ENCODE peak calls at places on chromosomes 5 and 9, in four cellular contexts. One of them, this sample, is unnamed.

GRCh38 chr9:33263131-33263935 is 1.2 kb downstream of the BAG1 start:
- DNase-seq in GM12878: no peak
- DNase-seq in HepG2: peak
- DNase-seq in SK-N-SH: peak
- DNase-seq in this sample: no peak

GRCh38 chr5:3954189-3954588 is 358.6 kb downstream of the IRX1 start:
- DNase-seq in SK-N-SH: no peak
- DNase-seq in HepG2: no peak
- DNase-seq in GM12878: no peak
- DNase-seq in this sample: no peak

GRCh38 chr9:127049044-127049443 is 73.4 kb downstream of the ANGPTL2 start:
- DNase-seq in HepG2: no peak
- DNase-seq in GM12878: peak
- DNase-seq in SK-N-SH: no peak
- DNase-seq in this sample: no peak

GRCh38 chr9:106869028-106869427 is 6.1 kb downstream of the ZNF462 start:
- DNase-seq in SK-N-SH: no peak
- DNase-seq in HepG2: no peak
- DNase-seq in GM12878: no peak
- DNase-seq in this sample: no peak

GRCh38 chr9:114777841-114778240 is 28.0 kb downstream of the TNFSF15 start:
- DNase-seq in SK-N-SH: no peak
- DNase-seq in GM12878: no peak
- DNase-seq in HepG2: no peak
- DNase-seq in this sample: no peak

GRCh38 chr5:181221105-181221791 is 1.8 kb upstream of the TRIM41 start:
- DNase-seq in GM12878: peak
- DNase-seq in SK-N-SH: no peak
- DNase-seq in HepG2: no peak
- DNase-seq in this sample: no peak

GRCh38 chr5:669111-669841 is 23.9 kb downstream of the TPPP start:
- DNase-seq in HepG2: peak
- DNase-seq in GM12878: no peak
- DNase-seq in SK-N-SH: peak
- DNase-seq in this sample: peak

GRCh38 chr5:181281984-181282316 is 21.0 kb upstream of the TRIM52 start:
- DNase-seq in SK-N-SH: no peak
- DNase-seq in GM12878: no peak
- DNase-seq in HepG2: no peak
- DNase-seq in this sample: peak

GRCh38 chr5:59390074-59390659 is 503.4 kb downstream of the PDE4D start:
- DNase-seq in SK-N-SH: no peak
- DNase-seq in GM12878: no peak
- DNase-seq in HepG2: peak
- DNase-seq in this sample: peak

GRCh38 chr5:56900858-56901578 is 8.4 kb upstream of the SETD9 start:
- DNase-seq in SK-N-SH: peak
- DNase-seq in HepG2: peak
- DNase-seq in GM12878: no peak
- DNase-seq in this sample: peak

GRCh38 chr5:130528474-130528873 is 624.2 kb downstream of the CHSY3 start:
- DNase-seq in GM12878: no peak
- DNase-seq in HepG2: no peak
- DNase-seq in SK-N-SH: no peak
- DNase-seq in this sample: no peak

GRCh38 chr9:83986765-83987401 is 6.3 kb downstream of the RMI1 start:
- DNase-seq in GM12878: no peak
- DNase-seq in SK-N-SH: no peak
- DNase-seq in HepG2: peak
- DNase-seq in this sample: peak

GRCh38 chr9:4573634-4574391 is 83.5 kb downstream of the SLC1A1 start:
- DNase-seq in HepG2: no peak
- DNase-seq in SK-N-SH: no peak
- DNase-seq in GM12878: no peak
- DNase-seq in this sample: no peak

GRCh38 chr9:21656776-21657637 is 145.4 kb upstream of the MTAP start:
- DNase-seq in GM12878: no peak
- DNase-seq in SK-N-SH: no peak
- DNase-seq in HepG2: no peak
- DNase-seq in this sample: no peak

GRCh38 chr9:15509931-15510788 is 610 bp downstream of the PSIP1 start:
- DNase-seq in GM12878: no peak
- DNase-seq in HepG2: peak
- DNase-seq in SK-N-SH: peak
- DNase-seq in this sample: peak

GRCh38 chr5:64887910-64888309 is 119.2 kb downstream of the CWC27 start:
- DNase-seq in GM12878: no peak
- DNase-seq in HepG2: no peak
- DNase-seq in SK-N-SH: no peak
- DNase-seq in this sample: no peak

GRCh38 chr9:18942801-18943200 is 90.2 kb downstream of the SAXO1 start:
- DNase-seq in GM12878: no peak
- DNase-seq in SK-N-SH: no peak
- DNase-seq in HepG2: no peak
- DNase-seq in this sample: no peak

GRCh38 chr9:91489391-91489899 is 65.8 kb upstream of the NFIL3 start:
- DNase-seq in GM12878: no peak
- DNase-seq in SK-N-SH: no peak
- DNase-seq in HepG2: no peak
- DNase-seq in this sample: no peak

GRCh38 chr5:137997726-137998213 is 35.1 kb downstream of the FAM13B start:
- DNase-seq in HepG2: peak
- DNase-seq in GM12878: peak
- DNase-seq in SK-N-SH: no peak
- DNase-seq in this sample: no peak

GRCh38 chr5:137037848-137038247 is 461.3 kb downstream of the SPOCK1 start:
- DNase-seq in SK-N-SH: no peak
- DNase-seq in HepG2: no peak
- DNase-seq in GM12878: no peak
- DNase-seq in this sample: no peak

GRCh38 chr9:121278535-121279169 is 10.7 kb downstream of the GSN start:
- DNase-seq in GM12878: peak
- DNase-seq in SK-N-SH: peak
- DNase-seq in HepG2: no peak
- DNase-seq in this sample: peak

GRCh38 chr5:56659991-56660390 is 155.4 kb upstream of the MAP3K1 start:
- DNase-seq in SK-N-SH: no peak
- DNase-seq in HepG2: no peak
- DNase-seq in GM12878: no peak
- DNase-seq in this sample: no peak

GRCh38 chr5:132224721-132225120 is 2.9 kb downstream of the P4HA2 start:
- DNase-seq in HepG2: no peak
- DNase-seq in SK-N-SH: no peak
- DNase-seq in GM12878: no peak
- DNase-seq in this sample: no peak

GRCh38 chr5:38466444-38467189 is 89.8 kb downstream of the LIFR start:
- DNase-seq in SK-N-SH: no peak
- DNase-seq in HepG2: no peak
- DNase-seq in GM12878: no peak
- DNase-seq in this sample: peak
- TF ChIP-seq FOXM1 in SK-N-SH: no peak
- TF ChIP-seq FOXM1 in HepG2: no peak
- TF ChIP-seq FOXM1 in GM12878: no peak
- TF ChIP-seq FOXM1 in this sample: no peak

DNA sequence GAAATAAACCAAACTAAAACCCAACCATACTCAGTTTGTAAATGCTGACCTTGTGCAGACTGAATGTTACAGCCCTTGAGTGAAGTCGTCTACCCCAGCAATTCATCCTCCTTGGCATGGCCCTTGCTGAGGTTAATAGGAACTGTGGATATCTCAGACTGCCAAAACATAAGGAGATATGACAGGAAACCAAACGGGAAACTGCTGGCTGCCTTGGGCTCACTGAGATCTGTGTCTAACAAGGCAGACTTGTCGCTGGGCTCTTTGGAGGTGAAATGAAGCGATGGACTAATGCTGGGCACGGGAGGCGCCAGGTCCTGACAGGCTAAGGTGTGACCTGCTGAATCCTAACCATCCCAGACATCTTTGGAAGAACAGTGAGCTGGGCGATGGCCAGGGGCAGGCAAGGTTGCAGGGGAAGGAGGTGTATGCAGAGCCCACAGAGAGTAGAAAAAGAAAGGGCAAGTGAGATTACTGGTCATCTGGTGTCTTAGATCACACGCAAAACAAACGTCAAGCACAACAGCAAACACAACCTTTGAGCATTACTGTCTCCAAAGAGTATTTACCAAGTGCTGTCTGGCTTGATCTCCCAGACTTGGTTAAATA is 44.6 kb upstream of the ALDH1A1 start:
- DNase-seq in SK-N-SH: no peak
- DNase-seq in GM12878: no peak
- DNase-seq in HepG2: peak
- DNase-seq in this sample: no peak
- TF ChIP-seq REST in SK-N-SH: no peak
- TF ChIP-seq REST in GM12878: no peak
- TF ChIP-seq REST in HepG2: peak
- TF ChIP-seq REST in this sample: no peak

GRCh38 chr5:172573115-172573882 is 67.8 kb upstream of the NEURL1B start:
- DNase-seq in SK-N-SH: no peak
- DNase-seq in GM12878: no peak
- DNase-seq in HepG2: no peak
- DNase-seq in this sample: no peak

GRCh38 chr5:172572440-172572839 is 68.6 kb upstream of the NEURL1B start:
- DNase-seq in HepG2: no peak
- DNase-seq in GM12878: no peak
- DNase-seq in SK-N-SH: no peak
- DNase-seq in this sample: no peak

GRCh38 chr5:172571413-172571812 is 69.7 kb upstream of the NEURL1B start:
- DNase-seq in GM12878: no peak
- DNase-seq in HepG2: no peak
- DNase-seq in SK-N-SH: no peak
- DNase-seq in this sample: no peak

GRCh38 chr5:172570594-172571334 is 70.3 kb upstream of the NEURL1B start:
- DNase-seq in SK-N-SH: no peak
- DNase-seq in HepG2: no peak
- DNase-seq in GM12878: no peak
- DNase-seq in this sample: no peak

GRCh38 chr5:172571892-172572291 is 69.2 kb upstream of the NEURL1B start:
- DNase-seq in GM12878: no peak
- DNase-seq in HepG2: no peak
- DNase-seq in SK-N-SH: no peak
- DNase-seq in this sample: no peak
- TF ChIP-seq FOXM1 in GM12878: no peak
- TF ChIP-seq FOXM1 in HepG2: no peak
- TF ChIP-seq FOXM1 in SK-N-SH: no peak
- TF ChIP-seq FOXM1 in this sample: no peak

DNA sequence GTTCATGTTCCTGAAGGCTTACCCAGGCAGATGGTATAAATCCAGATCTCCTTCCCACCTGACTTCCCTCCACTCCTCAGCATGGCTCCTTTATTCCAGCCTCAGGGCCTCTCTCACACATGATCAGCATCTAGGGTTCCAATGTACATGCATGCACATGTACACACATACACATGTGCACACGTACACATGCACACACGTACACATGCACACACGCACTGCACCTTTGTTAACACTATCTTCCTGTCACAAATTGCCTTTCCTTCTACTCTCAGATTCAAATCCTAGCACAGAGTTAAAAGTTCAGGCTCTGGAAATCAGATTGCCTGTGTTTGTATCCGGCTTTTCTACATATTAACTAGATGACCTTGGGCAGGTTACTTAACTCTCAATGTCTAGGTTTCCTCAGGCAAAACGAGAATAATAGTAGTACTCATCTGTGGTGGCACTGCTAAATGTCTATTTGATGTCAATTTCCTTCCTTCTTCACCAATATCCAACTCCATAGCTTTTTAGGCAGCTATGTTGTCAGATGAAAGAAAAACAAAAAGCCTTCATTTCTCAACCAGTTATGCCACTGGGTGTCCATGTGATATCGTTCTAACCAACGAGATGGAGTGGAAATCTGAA is 12.8 kb upstream of the SELENOP start:
- DNase-seq in HepG2: peak
- DNase-seq in GM12878: no peak
- DNase-seq in SK-N-SH: no peak
- DNase-seq in this sample: no peak
- TF ChIP-seq REST in HepG2: peak
- TF ChIP-seq REST in GM12878: no peak
- TF ChIP-seq REST in SK-N-SH: no peak
- TF ChIP-seq REST in this sample: no peak

DNA sequence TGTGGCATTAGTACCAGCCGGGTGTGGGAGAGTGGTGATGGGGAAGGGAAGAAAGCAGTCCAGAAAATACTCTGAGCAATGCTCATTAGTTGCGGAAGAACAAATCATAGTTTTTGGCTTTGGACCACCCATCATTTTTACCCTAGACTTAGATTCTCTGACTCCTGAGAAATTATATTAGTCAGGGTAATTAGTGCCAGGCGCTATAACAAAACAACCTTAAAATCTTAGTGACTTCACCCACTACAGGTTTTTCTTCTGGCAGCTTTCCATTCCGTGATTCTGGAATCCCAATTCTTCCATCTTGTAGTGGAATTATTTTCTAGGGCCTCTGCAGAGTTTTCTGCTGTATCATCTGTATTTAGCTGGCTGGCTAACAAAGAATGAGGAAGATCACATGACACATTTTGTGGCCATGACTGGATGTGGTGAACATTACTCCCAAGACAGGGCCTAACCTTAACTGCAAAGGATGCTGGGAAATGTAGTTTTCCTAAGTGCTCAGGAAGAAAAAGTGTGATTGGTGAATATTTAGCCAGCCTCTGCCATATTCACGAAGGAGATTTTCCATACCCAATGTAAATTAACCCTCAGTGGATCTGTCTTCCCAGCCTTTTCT is 373.0 kb upstream of the MEF2C start:
- DNase-seq in GM12878: no peak
- DNase-seq in HepG2: no peak
- DNase-seq in SK-N-SH: no peak
- DNase-seq in this sample: peak
- TF ChIP-seq FOXM1 in GM12878: no peak
- TF ChIP-seq FOXM1 in HepG2: no peak
- TF ChIP-seq FOXM1 in SK-N-SH: no peak
- TF ChIP-seq FOXM1 in this sample: no peak

GRCh38 chr5:24905123-24905522 is 260.3 kb upstream of the CDH10 start:
- DNase-seq in GM12878: no peak
- DNase-seq in HepG2: no peak
- DNase-seq in SK-N-SH: no peak
- DNase-seq in this sample: no peak

GRCh38 chr5:24906689-24907088 is 261.9 kb upstream of the CDH10 start:
- DNase-seq in GM12878: no peak
- DNase-seq in HepG2: no peak
- DNase-seq in SK-N-SH: no peak
- DNase-seq in this sample: no peak

GRCh38 chr5:24909210-24909609 is 264.4 kb upstream of the CDH10 start:
- DNase-seq in HepG2: no peak
- DNase-seq in SK-N-SH: no peak
- DNase-seq in GM12878: no peak
- DNase-seq in this sample: no peak
- TF ChIP-seq REST in HepG2: no peak
- TF ChIP-seq REST in SK-N-SH: no peak
- TF ChIP-seq REST in GM12878: no peak
- TF ChIP-seq REST in this sample: no peak